ENCODE peak calls at places on chromosomes 2 and 18, in six cellular contexts. W is fibroblast of mammary gland, I is fibroblast of lung, T is lower lobe of right lung, U is fibroblast of the aortic adventitia, M is GM23338. L is an unnamed sample.

GRCh38 chr18:8293184-8293583 is 316.1 kb upstream of the RAB12 start:
- DNase-seq in W (no peak), I (no peak), T (no peak), U (no peak), M (no peak), L (no peak)

GRCh38 chr2:153354406-153354805 is 124.2 kb downstream of the RPRM start:
- DNase-seq in W (no peak), I (peak), T (no peak), U (no peak), M (no peak), L (no peak)

GRCh38 chr2:96737251-96737650 is 2.6 kb downstream of the LMAN2L start:
- DNase-seq in W (no peak), I (no peak), T (no peak), U (no peak), M (no peak), L (no peak)

GRCh38 chr2:222268311-222268980 is 30.4 kb downstream of the PAX3 start:
- DNase-seq in W (no peak), I (peak), T (no peak), U (no peak), M (no peak), L (no peak)

GRCh38 chr2:128635361-128635900 is 316.8 kb upstream of the HS6ST1 start:
- DNase-seq in W (peak), I (no peak), T (no peak), U (no peak), M (no peak), L (no peak)

GRCh38 chr2:44745460-44745859 is 196.0 kb upstream of the SIX3 start:
- DNase-seq in W (no peak), I (no peak), T (no peak), U (no peak), M (no peak), L (no peak)

GRCh38 chr2:175854665-175855064 is 147.4 kb downstream of the LNPK start:
- DNase-seq in W (peak), I (peak), T (no peak), U (no peak), M (no peak), L (peak)

GRCh38 chr2:127630409-127631183 is 15.4 kb upstream of the GPR17 start:
- DNase-seq in W (no peak), I (no peak), T (no peak), U (no peak), M (no peak), L (no peak)

GRCh38 chr2:98458207-98458606 is 13.5 kb downstream of the INPP4A start:
- DNase-seq in W (peak), I (peak), T (no peak), U (no peak), M (no peak), L (peak)

GRCh38 chr2:173149491-173149890 is 73.8 kb downstream of the MAP3K20 start:
- DNase-seq in W (no peak), I (no peak), T (no peak), U (no peak), M (no peak), L (no peak)

GRCh38 chr2:216202602-216203250 is 93.6 kb downstream of the XRCC5 start:
- DNase-seq in W (no peak), I (no peak), T (no peak), U (no peak), M (no peak), L (no peak)

GRCh38 chr18:7317804-7318231 is 86.9 kb downstream of the LRRC30 start:
- DNase-seq in W (no peak), I (no peak), T (no peak), U (no peak), M (no peak), L (no peak)

DNA sequence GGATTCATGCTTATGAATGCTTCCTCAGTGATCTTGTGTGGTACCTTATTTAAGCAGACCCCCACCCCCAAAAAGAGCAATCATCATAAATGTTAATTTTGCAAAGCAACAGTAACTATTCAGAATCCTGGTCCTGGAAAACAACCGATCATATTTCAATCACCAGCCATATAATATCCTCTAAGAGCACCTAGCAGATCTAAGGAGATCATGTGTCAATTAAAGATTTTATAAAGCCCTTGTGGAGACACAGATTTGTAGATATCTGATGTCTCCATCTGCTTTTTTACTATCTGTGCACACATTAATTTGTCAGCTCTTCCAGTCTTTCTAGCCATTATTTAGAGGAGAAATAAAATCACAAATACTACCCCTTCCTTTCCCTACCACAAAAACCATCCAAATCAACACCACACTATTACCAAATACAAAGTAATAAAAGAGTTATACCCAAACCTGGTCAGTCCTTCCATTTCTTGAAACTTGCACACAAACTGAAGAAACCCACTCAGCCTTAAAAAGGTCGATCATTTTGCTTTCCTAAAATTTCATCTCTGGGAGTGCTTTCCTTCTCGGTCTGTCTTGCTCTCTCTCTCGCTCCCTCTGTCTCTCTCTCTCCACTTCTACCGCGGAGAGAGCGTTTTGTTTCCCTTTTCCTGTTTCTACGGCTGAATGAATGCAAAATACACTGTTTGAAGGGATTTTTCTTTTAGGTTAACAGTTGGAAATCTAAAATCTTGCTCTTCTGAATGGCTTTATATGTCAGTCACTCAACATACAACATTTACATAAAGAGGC is 423.9 kb downstream of the TGIF1 start:
- DNase-seq in W (peak), I (no peak), T (no peak), U (peak), M (peak), L (no peak)
- H3K4me3 ChIP-seq in W (peak), I (peak), T (no peak), U (no peak), M (no peak), L (no peak)

GRCh38 chr18:29605365-29605764 is 1428.4 kb upstream of the CDH2 start:
- DNase-seq in W (no peak), I (no peak), T (no peak), U (no peak), M (no peak), L (no peak)

GRCh38 chr18:29608982-29609381 is 1432.1 kb upstream of the CDH2 start:
- DNase-seq in W (no peak), I (no peak), T (no peak), U (no peak), M (no peak), L (no peak)
- TF ChIP-seq CTCF in W (no peak), I (no peak), T (no peak), U (no peak), M (no peak), L (no peak)

DNA sequence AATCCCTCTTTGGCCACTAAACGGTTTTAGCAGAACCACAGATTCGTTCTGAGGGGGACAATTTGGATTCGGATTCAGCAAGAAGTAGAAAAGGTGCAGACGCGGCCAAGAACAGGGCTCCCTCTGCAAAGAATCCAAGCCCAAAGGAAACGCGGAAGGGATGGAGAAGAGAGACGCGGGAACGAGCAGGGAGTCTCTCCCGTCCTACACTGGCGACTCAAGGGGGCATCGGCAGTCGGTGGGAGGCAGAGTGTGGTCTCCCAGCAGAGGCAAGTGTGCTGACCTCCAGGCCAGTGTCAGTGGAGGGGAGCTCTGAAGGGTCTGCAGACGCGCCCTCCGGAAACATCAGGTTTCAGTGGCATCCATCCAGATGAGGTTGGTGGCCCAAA is 1.1 kb downstream of the TMEM163 start:
- DNase-seq in W (no peak), I (no peak), T (no peak), U (no peak), M (peak), L (no peak)
- H3K4me3 ChIP-seq in W (no peak), I (no peak), T (peak), U (no peak), M (peak), L (no peak)

DNA sequence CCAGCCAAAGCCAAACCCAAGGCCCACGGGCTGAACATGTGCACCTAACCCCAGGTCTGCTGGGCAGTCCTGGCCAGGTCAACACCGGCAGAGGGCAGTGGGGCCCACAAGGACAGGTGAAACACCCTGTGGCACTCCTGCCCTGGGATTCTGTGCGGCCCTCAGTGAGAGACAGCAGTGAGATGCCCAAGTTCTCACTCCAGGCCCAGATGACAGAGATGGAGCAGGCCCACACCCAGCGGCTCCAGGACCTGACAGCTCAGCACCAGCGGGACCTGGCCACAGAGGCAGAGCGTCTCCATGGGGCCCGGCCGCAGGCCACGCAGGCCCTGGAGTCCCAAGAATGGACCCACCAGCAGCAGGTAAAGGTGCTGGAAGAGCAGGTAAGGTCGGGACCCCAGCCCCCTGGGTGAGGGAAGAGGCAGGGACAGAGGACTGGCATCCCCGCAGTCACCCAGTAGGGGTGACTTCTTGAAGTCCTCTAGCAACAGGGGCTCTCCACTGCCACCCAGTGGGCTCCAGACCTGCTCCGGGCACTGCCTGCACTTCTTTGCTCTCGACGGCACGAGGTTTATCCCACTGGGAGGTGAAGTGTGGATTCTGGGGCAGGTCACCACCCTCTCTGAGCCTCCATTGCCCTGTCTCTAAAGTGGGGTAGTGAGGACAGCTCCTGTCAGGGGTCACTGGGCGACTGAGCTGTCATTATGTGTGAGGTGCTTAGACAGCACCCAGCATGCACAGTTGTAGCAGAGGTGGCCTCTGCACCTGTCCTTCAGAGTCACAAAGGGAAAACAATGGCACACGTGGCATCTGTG is 8.8 kb upstream of the SNED1 start:
- DNase-seq in W (peak), I (peak), T (peak), U (peak), M (peak), L (peak)
- TF ChIP-seq CTCF in W (peak), I (peak), T (peak), U (peak), M (peak), L (peak)

L was measured in fibroblast of villous mesenchyme.